ENCODE peak calls at places on chromosomes 3 and 15, in five cellular contexts. One of them, this sample, is unnamed.

GRCh38 chr15:66233487-66234415 is 19.8 kb downstream of the MEGF11 start:
- DNase-seq in neuronal stem cell: no peak
- DNase-seq in Caki2: peak; percentile 52
- DNase-seq in left ventricle myocardium inferior: no peak
- DNase-seq in HFF-Myc: no peak
- DNase-seq in this sample: no peak

GRCh38 chr3:147099076-147099475 is 307.3 kb downstream of the ZIC4 start:
- DNase-seq in left ventricle myocardium inferior: no peak
- DNase-seq in HFF-Myc: no peak
- DNase-seq in Caki2: no peak
- DNase-seq in neuronal stem cell: no peak
- DNase-seq in this sample: no peak

GRCh38 chr3:169384576-169384975 is 278.9 kb downstream of the MECOM start:
- DNase-seq in left ventricle myocardium inferior: no peak
- DNase-seq in HFF-Myc: no peak
- DNase-seq in neuronal stem cell: no peak
- DNase-seq in Caki2: no peak
- DNase-seq in this sample: no peak

GRCh38 chr3:194740859-194741486 is 55.3 kb downstream of the FAM43A start:
- DNase-seq in left ventricle myocardium inferior: no peak
- DNase-seq in neuronal stem cell: no peak
- DNase-seq in Caki2: peak; percentile 95
- DNase-seq in HFF-Myc: peak; percentile 84
- DNase-seq in this sample: peak; percentile 56

GRCh38 chr15:88686166-88686565 is 47.4 kb downstream of the ISG20 start:
- DNase-seq in neuronal stem cell: no peak
- DNase-seq in left ventricle myocardium inferior: no peak
- DNase-seq in Caki2: no peak
- DNase-seq in HFF-Myc: no peak
- DNase-seq in this sample: no peak

GRCh38 chr3:189572249-189572648 is 58.9 kb upstream of the TP63 start:
- DNase-seq in neuronal stem cell: no peak
- DNase-seq in HFF-Myc: no peak
- DNase-seq in left ventricle myocardium inferior: no peak
- DNase-seq in Caki2: no peak
- DNase-seq in this sample: peak; percentile 97

GRCh38 chr15:64050281-64051092 is 4.2 kb upstream of the DAPK2 start:
- DNase-seq in left ventricle myocardium inferior: no peak
- DNase-seq in Caki2: no peak
- DNase-seq in HFF-Myc: no peak
- DNase-seq in neuronal stem cell: no peak
- DNase-seq in this sample: no peak

GRCh38 chr3:151499198-151499597 is 38.3 kb upstream of the IGSF10 start:
- DNase-seq in left ventricle myocardium inferior: no peak
- DNase-seq in HFF-Myc: no peak
- DNase-seq in neuronal stem cell: no peak
- DNase-seq in Caki2: no peak
- DNase-seq in this sample: no peak

GRCh38 chr3:196003611-196004010 is 78.3 kb downstream of the TFRC start:
- DNase-seq in left ventricle myocardium inferior: no peak
- DNase-seq in neuronal stem cell: no peak
- DNase-seq in Caki2: no peak
- DNase-seq in HFF-Myc: no peak
- DNase-seq in this sample: no peak

GRCh38 chr3:160133757-160134156 is 91.5 kb upstream of the C3orf80 start:
- DNase-seq in left ventricle myocardium inferior: no peak
- DNase-seq in HFF-Myc: no peak
- DNase-seq in Caki2: peak; percentile 84
- DNase-seq in neuronal stem cell: no peak
- DNase-seq in this sample: peak; percentile 43

GRCh38 chr3:154161806-154162205 is 40.6 kb downstream of the ARHGEF26 start:
- DNase-seq in neuronal stem cell: no peak
- DNase-seq in HFF-Myc: no peak
- DNase-seq in Caki2: no peak
- DNase-seq in left ventricle myocardium inferior: no peak
- DNase-seq in this sample: peak; percentile 34

GRCh38 chr15:99434506-99435137 is 131.2 kb upstream of the MEF2A start:
- DNase-seq in neuronal stem cell: no peak
- DNase-seq in left ventricle myocardium inferior: no peak
- DNase-seq in Caki2: no peak
- DNase-seq in HFF-Myc: no peak
- DNase-seq in this sample: no peak

GRCh38 chr3:192875971-192876565 is 41.6 kb downstream of the MB21D2 start:
- DNase-seq in neuronal stem cell: no peak
- DNase-seq in HFF-Myc: no peak
- DNase-seq in left ventricle myocardium inferior: no peak
- DNase-seq in Caki2: no peak
- DNase-seq in this sample: peak; percentile 75

GRCh38 chr3:121855555-121855954 is 20.5 kb downstream of the EAF2 start:
- DNase-seq in Caki2: no peak
- DNase-seq in neuronal stem cell: no peak
- DNase-seq in HFF-Myc: no peak
- DNase-seq in left ventricle myocardium inferior: no peak
- DNase-seq in this sample: peak; percentile 54

GRCh38 chr3:195045481-195045880 is 225.5 kb downstream of the XXYLT1 start:
- DNase-seq in neuronal stem cell: no peak
- DNase-seq in left ventricle myocardium inferior: no peak
- DNase-seq in HFF-Myc: no peak
- DNase-seq in Caki2: no peak
- DNase-seq in this sample: no peak

GRCh38 chr15:62241135-62241770 is 76.2 kb upstream of the C2CD4B start:
- DNase-seq in left ventricle myocardium inferior: no peak
- DNase-seq in Caki2: peak; percentile 19
- DNase-seq in neuronal stem cell: peak; percentile 5
- DNase-seq in HFF-Myc: no peak
- DNase-seq in this sample: no peak

GRCh38 chr3:122233109-122233952 is 49.9 kb downstream of the CASR start:
- DNase-seq in HFF-Myc: no peak
- DNase-seq in neuronal stem cell: no peak
- DNase-seq in left ventricle myocardium inferior: no peak
- DNase-seq in Caki2: no peak
- DNase-seq in this sample: no peak

GRCh38 chr3:14234197-14235002 is 55.8 kb downstream of the LSM3 start:
- DNase-seq in neuronal stem cell: no peak
- DNase-seq in HFF-Myc: no peak
- DNase-seq in left ventricle myocardium inferior: no peak
- DNase-seq in Caki2: peak; percentile 87
- DNase-seq in this sample: peak; percentile 68

GRCh38 chr3:108388136-108389132 is 92.1 kb downstream of the HHLA2 start:
- DNase-seq in HFF-Myc: no peak
- DNase-seq in neuronal stem cell: no peak
- DNase-seq in Caki2: no peak
- DNase-seq in left ventricle myocardium inferior: no peak
- DNase-seq in this sample: no peak

GRCh38 chr3:12508316-12508715 is 24.0 kb downstream of the TSEN2 start:
- DNase-seq in Caki2: no peak
- DNase-seq in left ventricle myocardium inferior: no peak
- DNase-seq in HFF-Myc: peak; percentile 93
- DNase-seq in neuronal stem cell: no peak
- DNase-seq in this sample: peak; percentile 93

GRCh38 chr3:69659180-69659915 is 79.9 kb upstream of the MITF start:
- DNase-seq in neuronal stem cell: no peak
- DNase-seq in HFF-Myc: no peak
- DNase-seq in left ventricle myocardium inferior: no peak
- DNase-seq in Caki2: no peak
- DNase-seq in this sample: no peak

GRCh38 chr3:172562881-172563835 is 39.9 kb upstream of the TNFSF10 start:
- DNase-seq in Caki2: peak; percentile 91
- DNase-seq in left ventricle myocardium inferior: no peak
- DNase-seq in neuronal stem cell: no peak
- DNase-seq in HFF-Myc: peak; percentile 25
- DNase-seq in this sample: peak; percentile 80

GRCh38 chr3:124791639-124792111 is 61.4 kb downstream of the UMPS start:
- DNase-seq in Caki2: no peak
- DNase-seq in neuronal stem cell: no peak
- DNase-seq in left ventricle myocardium inferior: peak; percentile 45
- DNase-seq in HFF-Myc: peak; percentile 96
- DNase-seq in this sample: no peak

GRCh38 chr15:67385971-67386370 is 131.4 kb downstream of the IQCH start:
- DNase-seq in Caki2: no peak
- DNase-seq in neuronal stem cell: no peak
- DNase-seq in left ventricle myocardium inferior: no peak
- DNase-seq in HFF-Myc: no peak
- DNase-seq in this sample: no peak

GRCh38 chr3:65466300-65466988 is 572.3 kb downstream of the MAGI1 start:
- DNase-seq in left ventricle myocardium inferior: no peak
- DNase-seq in neuronal stem cell: peak; percentile 18
- DNase-seq in HFF-Myc: no peak
- DNase-seq in Caki2: no peak
- DNase-seq in this sample: no peak

GRCh38 chr3:25113891-25114290 is 314.2 kb upstream of the RARB start:
- DNase-seq in neuronal stem cell: no peak
- DNase-seq in Caki2: no peak
- DNase-seq in HFF-Myc: no peak
- DNase-seq in left ventricle myocardium inferior: no peak
- DNase-seq in this sample: no peak

GRCh38 chr15:74422723-74423442 is 10.9 kb downstream of the SEMA7A start:
- DNase-seq in Caki2: peak; percentile 46
- DNase-seq in neuronal stem cell: no peak
- DNase-seq in left ventricle myocardium inferior: no peak
- DNase-seq in HFF-Myc: peak; percentile 29
- DNase-seq in this sample: peak; percentile 83

GRCh38 chr3:32951410-32951811 is at the start of gene CCR4:
- DNase-seq in HFF-Myc: no peak
- DNase-seq in neuronal stem cell: no peak
- DNase-seq in Caki2: no peak
- DNase-seq in left ventricle myocardium inferior: no peak
- DNase-seq in this sample: no peak

GRCh38 chr3:5013021-5013906 is 34.0 kb downstream of the BHLHE40 start:
- DNase-seq in neuronal stem cell: no peak
- DNase-seq in Caki2: peak; percentile 83
- DNase-seq in left ventricle myocardium inferior: no peak
- DNase-seq in HFF-Myc: no peak
- DNase-seq in this sample: peak; percentile 82

GRCh38 chr3:164673738-164674137 is 404.6 kb downstream of the SI start:
- DNase-seq in left ventricle myocardium inferior: no peak
- DNase-seq in Caki2: no peak
- DNase-seq in neuronal stem cell: no peak
- DNase-seq in HFF-Myc: no peak
- DNase-seq in this sample: no peak

GRCh38 chr3:135103913-135104312 is 308.9 kb downstream of the EPHB1 start:
- DNase-seq in left ventricle myocardium inferior: no peak
- DNase-seq in HFF-Myc: no peak
- DNase-seq in Caki2: no peak
- DNase-seq in neuronal stem cell: no peak
- DNase-seq in this sample: no peak

GRCh38 chr3:71103430-71103881 is 480.1 kb downstream of the FOXP1 start:
- DNase-seq in Caki2: peak; percentile 87
- DNase-seq in HFF-Myc: peak; percentile 90
- DNase-seq in left ventricle myocardium inferior: peak; percentile 70
- DNase-seq in neuronal stem cell: no peak
- DNase-seq in this sample: no peak

GRCh38 chr3:118637866-118638265 is 396.8 kb downstream of the IGSF11 start:
- DNase-seq in neuronal stem cell: no peak
- DNase-seq in left ventricle myocardium inferior: no peak
- DNase-seq in Caki2: no peak
- DNase-seq in HFF-Myc: no peak
- DNase-seq in this sample: peak; percentile 26